ENCODE peak calls at places on chromosomes 1 and 21, in five cellular contexts. One of them, this sample, is unnamed.

GRCh38 chr1:235075121-235075954 is 53.3 kb downstream of the TOMM20 start:
- DNase-seq in head of caudate nucleus: peak; percentile 65
- DNase-seq in nephron progenitor cell: no peak
- DNase-seq in fibroblast of pulmonary artery: peak; percentile 96
- DNase-seq in HFF-Myc: peak; percentile 53
- DNase-seq in this sample: no peak

GRCh38 chr1:30763654-30764248 is 6.2 kb upstream of the LAPTM5 start:
- DNase-seq in fibroblast of pulmonary artery: no peak
- DNase-seq in head of caudate nucleus: peak; percentile 75
- DNase-seq in HFF-Myc: no peak
- DNase-seq in nephron progenitor cell: peak; percentile 61
- DNase-seq in this sample: no peak

GRCh38 chr1:21124846-21125245 is 51.9 kb downstream of the EIF4G3 start:
- DNase-seq in fibroblast of pulmonary artery: peak; percentile 22
- DNase-seq in HFF-Myc: no peak
- DNase-seq in head of caudate nucleus: no peak
- DNase-seq in nephron progenitor cell: no peak
- DNase-seq in this sample: no peak

GRCh38 chr21:33899199-33899598 is 16.4 kb downstream of the ATP5PO start:
- DNase-seq in HFF-Myc: no peak
- DNase-seq in nephron progenitor cell: no peak
- DNase-seq in fibroblast of pulmonary artery: peak; percentile 31
- DNase-seq in head of caudate nucleus: no peak
- DNase-seq in this sample: no peak

GRCh38 chr1:246761386-246761785 is 37.2 kb downstream of the SCCPDH start:
- DNase-seq in head of caudate nucleus: no peak
- DNase-seq in HFF-Myc: no peak
- DNase-seq in fibroblast of pulmonary artery: no peak
- DNase-seq in nephron progenitor cell: no peak
- DNase-seq in this sample: no peak

GRCh38 chr1:236163460-236164153 is 21.3 kb downstream of the GPR137B start:
- DNase-seq in head of caudate nucleus: no peak
- DNase-seq in fibroblast of pulmonary artery: no peak
- DNase-seq in HFF-Myc: no peak
- DNase-seq in nephron progenitor cell: no peak
- DNase-seq in this sample: no peak

GRCh38 chr1:114462341-114462740 is 48.7 kb downstream of the TRIM33 start:
- DNase-seq in head of caudate nucleus: no peak
- DNase-seq in HFF-Myc: no peak
- DNase-seq in fibroblast of pulmonary artery: peak; percentile 19
- DNase-seq in nephron progenitor cell: no peak
- DNase-seq in this sample: no peak

GRCh38 chr1:206456577-206457375 is 13.5 kb upstream of the IKBKE start:
- DNase-seq in nephron progenitor cell: no peak
- DNase-seq in head of caudate nucleus: no peak
- DNase-seq in HFF-Myc: no peak
- DNase-seq in fibroblast of pulmonary artery: no peak
- DNase-seq in this sample: no peak

GRCh38 chr1:94707321-94708298 is 112.5 kb upstream of the SLC44A3 start:
- DNase-seq in fibroblast of pulmonary artery: peak; percentile 89
- DNase-seq in head of caudate nucleus: no peak
- DNase-seq in HFF-Myc: no peak
- DNase-seq in nephron progenitor cell: no peak
- DNase-seq in this sample: no peak

GRCh38 chr1:168535536-168535935 is 8.3 kb downstream of the XCL2 start:
- DNase-seq in fibroblast of pulmonary artery: no peak
- DNase-seq in HFF-Myc: no peak
- DNase-seq in nephron progenitor cell: no peak
- DNase-seq in head of caudate nucleus: no peak
- DNase-seq in this sample: no peak

GRCh38 chr1:94931254-94931841 is 4.4 kb upstream of the CNN3 start:
- DNase-seq in fibroblast of pulmonary artery: no peak
- DNase-seq in nephron progenitor cell: no peak
- DNase-seq in HFF-Myc: no peak
- DNase-seq in head of caudate nucleus: no peak
- DNase-seq in this sample: no peak

GRCh38 chr1:47002211-47002610 is 21.3 kb upstream of the CYP4X1 start:
- DNase-seq in fibroblast of pulmonary artery: no peak
- DNase-seq in HFF-Myc: no peak
- DNase-seq in nephron progenitor cell: no peak
- DNase-seq in head of caudate nucleus: no peak
- DNase-seq in this sample: no peak

GRCh38 chr1:43986712-43987111 is 4.7 kb upstream of the CCDC24 start:
- DNase-seq in fibroblast of pulmonary artery: no peak
- DNase-seq in head of caudate nucleus: no peak
- DNase-seq in nephron progenitor cell: no peak
- DNase-seq in HFF-Myc: no peak
- DNase-seq in this sample: no peak

GRCh38 chr1:174968750-174969244 is 30.9 kb upstream of the CACYBP start:
- DNase-seq in head of caudate nucleus: no peak
- DNase-seq in fibroblast of pulmonary artery: peak; percentile 78
- DNase-seq in nephron progenitor cell: no peak
- DNase-seq in HFF-Myc: no peak
- DNase-seq in this sample: no peak

GRCh38 chr1:155244368-155245162 is 10.7 kb downstream of the ENTREP3 start:
- DNase-seq in fibroblast of pulmonary artery: peak; percentile 100
- DNase-seq in nephron progenitor cell: peak; percentile 94
- DNase-seq in head of caudate nucleus: peak; percentile 98
- DNase-seq in HFF-Myc: peak; percentile 99
- DNase-seq in this sample: peak; percentile 91

GRCh38 chr1:153375511-153375910 is at the start of gene S100A12:
- DNase-seq in nephron progenitor cell: no peak
- DNase-seq in HFF-Myc: peak; percentile 17
- DNase-seq in fibroblast of pulmonary artery: peak; percentile 85
- DNase-seq in head of caudate nucleus: peak; percentile 8
- DNase-seq in this sample: no peak

GRCh38 chr1:216815239-216815955 is 92.2 kb upstream of the ESRRG start:
- DNase-seq in nephron progenitor cell: peak; percentile 40
- DNase-seq in fibroblast of pulmonary artery: peak; percentile 33
- DNase-seq in head of caudate nucleus: peak; percentile 54
- DNase-seq in HFF-Myc: peak; percentile 60
- DNase-seq in this sample: no peak

GRCh38 chr21:40901690-40902089 is 54.7 kb upstream of the DSCAM start:
- DNase-seq in HFF-Myc: no peak
- DNase-seq in fibroblast of pulmonary artery: no peak
- DNase-seq in nephron progenitor cell: no peak
- DNase-seq in head of caudate nucleus: no peak
- DNase-seq in this sample: no peak

GRCh38 chr1:207695943-207696342 is 51.0 kb downstream of the CR1L start:
- DNase-seq in nephron progenitor cell: no peak
- DNase-seq in head of caudate nucleus: no peak
- DNase-seq in HFF-Myc: no peak
- DNase-seq in fibroblast of pulmonary artery: no peak
- DNase-seq in this sample: no peak

GRCh38 chr1:39277876-39278275 is 73.4 kb downstream of the MACF1 start:
- DNase-seq in head of caudate nucleus: no peak
- DNase-seq in nephron progenitor cell: no peak
- DNase-seq in fibroblast of pulmonary artery: no peak
- DNase-seq in HFF-Myc: no peak
- DNase-seq in this sample: no peak

GRCh38 chr1:21278208-21278861 is 11.9 kb downstream of the ECE1 start:
- DNase-seq in nephron progenitor cell: no peak
- DNase-seq in HFF-Myc: no peak
- DNase-seq in fibroblast of pulmonary artery: peak; percentile 74
- DNase-seq in head of caudate nucleus: peak; percentile 63
- DNase-seq in this sample: no peak

GRCh38 chr1:167695150-167695549 is 26.6 kb upstream of the MPZL1 start:
- DNase-seq in head of caudate nucleus: no peak
- DNase-seq in fibroblast of pulmonary artery: no peak
- DNase-seq in HFF-Myc: no peak
- DNase-seq in nephron progenitor cell: no peak
- DNase-seq in this sample: no peak

GRCh38 chr1:19445417-19446342 is 39.7 kb downstream of the CAPZB start:
- DNase-seq in head of caudate nucleus: no peak
- DNase-seq in nephron progenitor cell: peak; percentile 63
- DNase-seq in HFF-Myc: no peak
- DNase-seq in fibroblast of pulmonary artery: no peak
- DNase-seq in this sample: no peak

GRCh38 chr1:215992620-215993019 is 425.5 kb downstream of the KCTD3 start:
- DNase-seq in fibroblast of pulmonary artery: peak; percentile 22
- DNase-seq in HFF-Myc: peak; percentile 14
- DNase-seq in nephron progenitor cell: peak; percentile 3
- DNase-seq in head of caudate nucleus: no peak
- DNase-seq in this sample: no peak

GRCh38 chr1:247421074-247421473 is 5.1 kb downstream of the NLRP3 start:
- DNase-seq in head of caudate nucleus: no peak
- DNase-seq in fibroblast of pulmonary artery: no peak
- DNase-seq in HFF-Myc: no peak
- DNase-seq in nephron progenitor cell: no peak
- DNase-seq in this sample: no peak

GRCh38 chr1:31583995-31584868 is 7.9 kb downstream of the TINAGL1 start:
- DNase-seq in head of caudate nucleus: peak; percentile 27
- DNase-seq in fibroblast of pulmonary artery: peak; percentile 81
- DNase-seq in HFF-Myc: no peak
- DNase-seq in nephron progenitor cell: no peak
- DNase-seq in this sample: no peak

GRCh38 chr21:36692125-36692843 is 6.6 kb upstream of the SIM2 start:
- DNase-seq in head of caudate nucleus: no peak
- DNase-seq in fibroblast of pulmonary artery: no peak
- DNase-seq in nephron progenitor cell: peak; percentile 11
- DNase-seq in HFF-Myc: no peak
- DNase-seq in this sample: no peak

GRCh38 chr1:60044881-60045280 is 28.7 kb downstream of the C1orf87 start:
- DNase-seq in fibroblast of pulmonary artery: peak; percentile 6
- DNase-seq in nephron progenitor cell: no peak
- DNase-seq in head of caudate nucleus: no peak
- DNase-seq in HFF-Myc: no peak
- DNase-seq in this sample: no peak

GRCh38 chr21:33162436-33162921 is 67.3 kb upstream of the IFNAR2 start:
- DNase-seq in HFF-Myc: no peak
- DNase-seq in head of caudate nucleus: no peak
- DNase-seq in nephron progenitor cell: no peak
- DNase-seq in fibroblast of pulmonary artery: no peak
- DNase-seq in this sample: no peak

GRCh38 chr21:31339736-31340135 is 4.3 kb downstream of the TIAM1 start:
- DNase-seq in nephron progenitor cell: no peak
- DNase-seq in fibroblast of pulmonary artery: no peak
- DNase-seq in head of caudate nucleus: no peak
- DNase-seq in HFF-Myc: no peak
- DNase-seq in this sample: no peak

GRCh38 chr1:77538956-77539509 is 143.4 kb downstream of the ZZZ3 start:
- DNase-seq in fibroblast of pulmonary artery: peak; percentile 79
- DNase-seq in HFF-Myc: peak; percentile 47
- DNase-seq in head of caudate nucleus: no peak
- DNase-seq in nephron progenitor cell: no peak
- DNase-seq in this sample: no peak

GRCh38 chr1:16125088-16125470 is 30.8 kb downstream of the EPHA2 start:
- DNase-seq in nephron progenitor cell: no peak
- DNase-seq in head of caudate nucleus: no peak
- DNase-seq in fibroblast of pulmonary artery: no peak
- DNase-seq in HFF-Myc: no peak
- DNase-seq in this sample: no peak

GRCh38 chr1:39132505-39133339 is 71.8 kb upstream of the MACF1 start:
- DNase-seq in HFF-Myc: no peak
- DNase-seq in fibroblast of pulmonary artery: peak; percentile 83
- DNase-seq in head of caudate nucleus: peak; percentile 52
- DNase-seq in nephron progenitor cell: peak; percentile 51
- DNase-seq in this sample: no peak

GRCh38 chr1:74271503-74271902 is 36.3 kb downstream of the TNNI3K start:
- DNase-seq in nephron progenitor cell: no peak
- DNase-seq in fibroblast of pulmonary artery: no peak
- DNase-seq in HFF-Myc: no peak
- DNase-seq in head of caudate nucleus: no peak
- DNase-seq in this sample: no peak

GRCh38 chr1:77373702-77374101 is 91.9 kb downstream of the AK5 start:
- DNase-seq in fibroblast of pulmonary artery: no peak
- DNase-seq in nephron progenitor cell: no peak
- DNase-seq in head of caudate nucleus: no peak
- DNase-seq in HFF-Myc: no peak
- DNase-seq in this sample: no peak

GRCh38 chr1:3795453-3796214 is 664 bp downstream of the LRRC47 start:
- DNase-seq in nephron progenitor cell: peak; percentile 44
- DNase-seq in HFF-Myc: no peak
- DNase-seq in fibroblast of pulmonary artery: no peak
- DNase-seq in head of caudate nucleus: no peak
- DNase-seq in this sample: no peak

This sample was measured in GM12891.